ENCODE peak calls at places on chromosomes 1 and 21, in seven cellular contexts. M is neural progenitor cell, H is PC-3, V is MM.1S, Q is HCT116, N is GM23338, F is GM23248. G is an unnamed sample.

GRCh38 chr1:174990382-174990999 is 9.3 kb upstream of the CACYBP start:
- DNase-seq in M (no peak), H (peak), V (peak), Q (no peak), N (no peak), F (peak), G (peak)

GRCh38 chr21:35559881-35560280 is 500.4 kb downstream of the SETD4 start:
- DNase-seq in M (no peak), H (no peak), V (no peak), Q (no peak), N (no peak), F (peak), G (no peak)

GRCh38 chr1:231923461-231924132 is 297.0 kb downstream of the DISC1 start:
- DNase-seq in M (no peak), H (no peak), V (no peak), Q (no peak), N (no peak), F (peak), G (no peak)

GRCh38 chr21:31030367-31031106 is 7.7 kb downstream of the KRTAP19-8 start:
- DNase-seq in M (no peak), H (no peak), V (peak), Q (no peak), N (no peak), F (no peak), G (peak)

GRCh38 chr1:113073457-113073950 is 506 bp downstream of the LRIG2 start:
- DNase-seq in M (peak), H (peak), V (peak), Q (no peak), N (peak), F (peak), G (no peak)

GRCh38 chr1:119285482-119285881 is 83.1 kb upstream of the HAO2 start:
- DNase-seq in M (peak), H (peak), V (no peak), Q (no peak), N (no peak), F (peak), G (no peak)

GRCh38 chr1:88685239-88685604 is 1.1 kb downstream of the PKN2 start:
- DNase-seq in M (no peak), H (peak), V (peak), Q (no peak), N (no peak), F (peak), G (no peak)

GRCh38 chr1:58768971-58769808 is 14.7 kb downstream of the JUN start:
- DNase-seq in M (peak), H (peak), V (no peak), Q (no peak), N (peak), F (peak), G (no peak)

GRCh38 chr1:109658533-109659051 is 2.7 kb downstream of the GSTM4 start:
- DNase-seq in M (no peak), H (no peak), V (no peak), Q (no peak), N (no peak), F (no peak), G (no peak)

GRCh38 chr1:245614986-245615385 is 460.2 kb downstream of the KIF26B start:
- DNase-seq in M (no peak), H (no peak), V (no peak), Q (no peak), N (no peak), F (peak), G (no peak)

GRCh38 chr1:2632561-2633361 is at the start of gene MMEL1:
- DNase-seq in M (no peak), H (no peak), V (no peak), Q (no peak), N (peak), F (no peak), G (no peak)

GRCh38 chr1:205939690-205940330 is 3.4 kb downstream of the SLC26A9 start:
- DNase-seq in M (peak), H (peak), V (peak), Q (peak), N (peak), F (no peak), G (peak)

GRCh38 chr1:208302702-208303101 is 58.5 kb upstream of the PLXNA2 start:
- DNase-seq in M (no peak), H (no peak), V (no peak), Q (no peak), N (no peak), F (no peak), G (no peak)

GRCh38 chr1:26602378-26602959 is 72.9 kb downstream of the RPS6KA1 start:
- DNase-seq in M (peak), H (peak), V (peak), Q (peak), N (peak), F (peak), G (peak)

GRCh38 chr1:3746389-3746783 is 5.9 kb upstream of the CCDC27 start:
- DNase-seq in M (peak), H (peak), V (no peak), Q (no peak), N (peak), F (peak), G (no peak)

GRCh38 chr1:235056937-235057336 is 71.7 kb downstream of the TOMM20 start:
- DNase-seq in M (no peak), H (peak), V (no peak), Q (no peak), N (no peak), F (peak), G (no peak)

GRCh38 chr1:196160066-196160795 is 448.0 kb downstream of the KCNT2 start:
- DNase-seq in M (no peak), H (peak), V (no peak), Q (no peak), N (no peak), F (peak), G (no peak)

GRCh38 chr1:121519042-121519755 is 334.4 kb downstream of the SRGAP2C start:
- DNase-seq in M (peak), H (peak), V (peak), Q (peak), N (peak), F (peak), G (peak)

GRCh38 chr1:88985033-88985432 is 7.4 kb downstream of the KYAT3 start:
- DNase-seq in M (no peak), H (peak), V (no peak), Q (peak), N (no peak), F (peak), G (no peak)

GRCh38 chr21:39388038-39388810 is 39.3 kb upstream of the HMGN1 start:
- DNase-seq in M (peak), H (peak), V (peak), Q (peak), N (peak), F (peak), G (peak)

GRCh38 chr1:30756545-30757195 is 904 bp downstream of the LAPTM5 start:
- DNase-seq in M (no peak), H (peak), V (peak), Q (no peak), N (no peak), F (peak), G (peak)

GRCh38 chr1:20126041-20126805 is 6.9 kb upstream of the PLA2G2D start:
- DNase-seq in M (no peak), H (no peak), V (no peak), Q (no peak), N (no peak), F (no peak), G (no peak)

GRCh38 chr1:172420385-172420784 is at the start of gene C1orf105:
- DNase-seq in M (no peak), H (no peak), V (no peak), Q (no peak), N (no peak), F (no peak), G (no peak)

GRCh38 chr1:172414331-172414730 is 6.2 kb upstream of the C1orf105 start:
- DNase-seq in M (no peak), H (peak), V (no peak), Q (no peak), N (no peak), F (peak), G (no peak)

GRCh38 chr1:172416482-172417035 is 3.9 kb upstream of the C1orf105 start:
- DNase-seq in M (no peak), H (no peak), V (no peak), Q (no peak), N (no peak), F (no peak), G (no peak)

GRCh38 chr1:172421974-172422604 is 1.6 kb downstream of the C1orf105 start:
- DNase-seq in M (no peak), H (no peak), V (no peak), Q (no peak), N (no peak), F (no peak), G (no peak)

DNA sequence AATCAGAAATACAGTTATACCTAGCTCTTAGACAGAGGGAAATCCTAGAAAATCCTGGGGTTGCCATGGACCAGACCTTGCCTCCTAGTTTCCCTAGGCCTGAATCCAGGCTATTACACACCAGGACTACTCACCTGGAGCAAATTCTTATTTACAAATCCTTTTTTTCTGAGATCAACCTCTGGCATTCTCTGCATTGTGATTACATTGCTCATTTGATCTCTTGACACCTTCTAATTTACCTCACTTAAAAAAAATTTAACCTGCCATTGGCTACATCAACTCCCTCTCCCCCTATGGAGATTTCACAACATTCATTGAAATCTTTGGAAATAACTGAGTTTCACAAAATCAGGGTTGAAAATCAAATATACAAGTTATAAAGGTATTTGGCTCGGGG is 2.9 kb upstream of the C1orf105 start:
- DNase-seq in M (no peak), H (peak), V (no peak), Q (no peak), N (peak), F (no peak), G (no peak)
- H3K27ac ChIP-seq in M (no peak), H (no peak), V (no peak), Q (no peak), N (no peak), F (no peak), G (no peak)

GRCh38 chr1:193278968-193279367 is 92.6 kb upstream of the B3GALT2 start:
- DNase-seq in M (no peak), H (no peak), V (no peak), Q (no peak), N (no peak), F (no peak), G (no peak)

GRCh38 chr1:193270996-193271395 is 84.6 kb upstream of the B3GALT2 start:
- DNase-seq in M (no peak), H (no peak), V (peak), Q (no peak), N (no peak), F (peak), G (no peak)

DNA sequence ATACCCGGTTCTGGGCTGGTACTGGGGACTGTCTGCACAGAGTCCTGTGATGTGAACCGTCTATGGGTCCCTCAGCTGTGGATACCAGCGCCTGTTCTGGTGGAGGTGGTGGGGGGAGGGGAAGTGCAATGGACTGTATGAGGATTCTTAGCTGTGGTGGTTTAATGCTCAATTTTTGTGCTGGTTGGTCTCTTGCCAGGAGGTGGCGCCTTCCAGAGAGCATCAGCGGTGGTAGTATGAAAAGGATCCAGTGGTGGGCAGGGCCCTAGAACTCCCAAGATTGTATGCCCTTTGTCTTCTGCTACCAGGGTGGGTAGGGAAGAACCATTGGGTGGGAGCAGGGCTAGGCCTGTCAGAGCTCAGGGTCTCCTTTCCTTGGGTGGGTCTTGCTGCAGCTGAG is 89.4 kb upstream of the B3GALT2 start:
- DNase-seq in M (peak), H (no peak), V (no peak), Q (no peak), N (peak), F (no peak), G (no peak)
- TF ChIP-seq EZH2phosphoT487 in M (no peak), H (no peak), V (no peak), Q (no peak), N (no peak), F (no peak), G (no peak)

DNA sequence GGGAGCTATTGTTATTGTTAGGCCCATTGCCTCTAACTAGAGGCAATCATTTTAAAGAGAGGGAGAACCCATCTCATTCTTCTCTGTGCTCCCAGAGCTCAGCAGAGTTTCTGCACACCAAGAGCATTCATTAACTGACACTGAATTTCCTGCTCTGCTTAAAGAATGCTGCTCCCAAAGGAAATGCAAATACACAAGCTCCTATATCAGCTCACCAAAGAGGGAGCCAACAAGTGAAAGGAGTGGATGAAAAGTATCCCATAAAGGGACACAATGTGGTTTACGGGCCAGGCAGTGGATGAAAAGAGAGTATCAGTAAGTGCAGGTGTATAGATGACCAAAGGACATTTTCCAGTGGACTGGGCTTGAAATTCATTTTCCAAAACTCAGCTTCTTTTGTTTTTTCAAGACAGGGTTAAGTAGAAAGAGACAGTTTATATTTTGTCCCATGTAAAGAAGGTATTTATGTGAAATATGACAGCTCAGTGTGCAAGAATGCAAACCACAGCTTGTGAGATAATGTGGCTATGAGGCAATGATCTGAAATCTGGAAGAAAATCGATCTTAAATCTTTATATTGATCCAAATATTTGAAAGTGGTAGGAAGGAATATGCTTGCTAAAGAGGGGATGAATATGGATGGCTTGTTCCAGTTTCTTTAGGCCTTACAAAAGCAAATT is 207.7 kb upstream of the CAMK1G start:
- DNase-seq in M (peak), H (peak), V (no peak), Q (no peak), N (peak), F (peak), G (no peak)
- H3K4me2 ChIP-seq in M (no peak), H (peak), V (no peak), Q (no peak), N (peak), F (peak), G (no peak)

GRCh38 chr1:159005676-159006075 is 4.0 kb upstream of the IFI16 start:
- DNase-seq in M (peak), H (no peak), V (no peak), Q (no peak), N (peak), F (peak), G (peak)
- H3K27ac ChIP-seq in M (peak), H (no peak), V (no peak), Q (no peak), N (no peak), F (peak), G (peak)

DNA sequence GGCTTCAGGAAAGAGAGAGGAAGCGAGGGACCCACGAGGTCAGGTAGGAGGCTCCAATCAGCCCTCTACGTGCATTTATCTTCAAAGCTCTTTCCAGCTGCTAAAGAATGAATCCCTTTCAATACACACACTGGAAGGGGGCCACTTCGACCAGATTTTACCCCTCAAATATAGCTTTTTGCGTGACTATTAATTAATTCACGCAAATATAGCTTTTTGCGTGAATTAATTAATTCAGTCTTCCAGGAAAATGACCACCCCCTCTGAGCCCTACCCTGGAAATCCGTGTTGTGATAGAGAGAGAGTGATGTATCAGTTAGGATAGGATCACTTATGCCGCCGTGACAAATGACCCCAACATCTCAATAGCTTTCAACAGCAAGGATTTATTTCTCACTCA is 265.2 kb upstream of the TMEM51 start:
- DNase-seq in M (no peak), H (no peak), V (no peak), Q (no peak), N (no peak), F (no peak), G (no peak)
- TF ChIP-seq EZH2phosphoT487 in M (no peak), H (no peak), V (no peak), Q (no peak), N (no peak), F (no peak), G (no peak)

GRCh38 chr1:155278689-155279160 is 1.5 kb downstream of the HCN3 start:
- DNase-seq in M (no peak), H (peak), V (no peak), Q (no peak), N (no peak), F (peak), G (no peak)
- H3K4me2 ChIP-seq in M (peak), H (peak), V (peak), Q (peak), N (peak), F (peak), G (peak)

GRCh38 chr1:51877434-51878306 is 857 bp downstream of the NRDC start:
- DNase-seq in M (no peak), H (peak), V (peak), Q (no peak), N (peak), F (peak), G (peak)
- H3K27ac ChIP-seq in M (peak), H (peak), V (peak), Q (peak), N (peak), F (peak), G (peak)

DNA sequence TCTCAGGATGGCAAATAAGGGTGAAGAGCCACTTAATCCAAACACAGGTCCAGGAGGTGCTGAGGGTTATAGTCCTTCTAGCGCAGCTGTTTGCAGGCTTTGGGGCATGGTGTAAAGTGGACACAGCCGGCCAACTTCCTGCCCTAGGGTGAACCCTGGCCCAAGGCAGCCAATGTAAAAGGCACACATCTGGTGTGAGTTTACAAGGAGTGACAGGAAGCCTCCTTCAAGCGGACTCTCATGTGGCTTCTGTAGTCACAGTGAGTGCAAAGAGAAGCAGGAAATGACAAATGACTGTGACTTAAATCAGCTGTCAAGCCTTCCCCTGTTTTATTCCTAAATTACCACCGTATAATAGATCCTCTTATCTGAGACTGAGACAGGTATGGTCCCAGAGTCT is 213.0 kb downstream of the CRB1 start:
- DNase-seq in M (no peak), H (no peak), V (no peak), Q (no peak), N (no peak), F (no peak), G (peak)
- TF ChIP-seq EZH2phosphoT487 in M (no peak), H (no peak), V (no peak), Q (no peak), N (no peak), F (no peak), G (no peak)

GRCh38 chr21:43289442-43289841 is 120.6 kb downstream of the CRYAA start:
- DNase-seq in M (no peak), H (no peak), V (no peak), Q (no peak), N (no peak), F (no peak), G (no peak)

GRCh38 chr21:43286196-43286595 is 117.4 kb downstream of the CRYAA start:
- DNase-seq in M (no peak), H (no peak), V (no peak), Q (no peak), N (no peak), F (no peak), G (no peak)

GRCh38 chr21:43287111-43287973 is 118.5 kb downstream of the CRYAA start:
- DNase-seq in M (no peak), H (peak), V (no peak), Q (no peak), N (no peak), F (no peak), G (no peak)

GRCh38 chr21:43289966-43290365 is 121.2 kb downstream of the CRYAA start:
- DNase-seq in M (no peak), H (no peak), V (no peak), Q (no peak), N (no peak), F (no peak), G (no peak)

DNA sequence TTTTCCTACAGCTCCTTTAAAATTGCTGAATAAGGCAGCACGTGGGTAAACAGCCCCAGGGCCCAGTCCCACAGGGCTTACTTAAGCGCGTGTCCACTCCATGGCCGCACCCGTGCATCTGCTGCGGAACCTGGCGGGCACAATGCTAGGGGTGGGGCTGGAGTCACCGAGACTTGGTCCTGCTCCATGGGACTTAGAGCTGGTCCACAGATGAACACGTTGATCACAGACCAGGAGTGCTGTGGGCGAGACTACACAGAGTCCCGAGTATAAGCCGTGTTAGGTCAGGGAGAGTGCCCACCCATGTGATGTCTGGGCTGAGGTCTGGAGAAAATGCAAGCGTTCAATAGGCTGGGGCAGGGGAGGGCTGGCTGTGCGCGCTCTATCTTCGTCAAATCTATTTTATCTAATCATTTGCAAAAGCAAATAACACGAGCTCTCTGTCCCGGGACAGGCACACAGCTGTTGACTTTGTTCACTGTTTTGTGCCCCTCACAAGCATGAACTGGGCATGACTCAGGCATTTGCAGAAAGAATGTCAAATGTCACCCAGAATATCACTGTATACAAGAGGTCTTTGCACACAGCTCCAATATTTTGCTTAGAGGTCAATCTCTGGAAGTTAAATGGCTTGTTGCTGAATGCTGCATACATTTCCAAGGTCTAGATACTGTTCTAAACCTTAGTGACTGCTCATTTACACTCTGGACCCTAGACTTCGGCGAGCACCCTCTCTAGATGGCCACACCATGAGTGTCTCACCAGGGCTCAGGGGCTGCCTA is 119.4 kb downstream of the CRYAA start:
- DNase-seq in M (no peak), H (peak), V (no peak), Q (no peak), N (no peak), F (no peak), G (no peak)
- H3K4me2 ChIP-seq in M (no peak), H (peak), V (no peak), Q (no peak), N (no peak), F (no peak), G (no peak)

G was measured in OCI-LY7.